ENCODE peak calls at places on chromosome 15, in seven cellular contexts. T, A, P, L, H, Y and O are unnamed samples.
A peak's percentile ranks its signal among the peaks of the same experiment; 100 is the strongest.

GRCh38 chr15:80036067-80036466 is 23.4 kb upstream of the ZFAND6 start:
- DNase-seq in Y (no peak), A (no peak), L (no peak), H (no peak), T (no peak), P (no peak), O (no peak)

GRCh38 chr15:87748483-87748882 is 508.1 kb downstream of the NTRK3 start:
- DNase-seq in Y (no peak), L (no peak), T (no peak), H (no peak), P (no peak), A (no peak), O (no peak)

GRCh38 chr15:55789066-55789660 is 46.2 kb upstream of the PRTG start:
- DNase-seq in H (peak; percentile 12), Y (no peak), L (peak; percentile 20), T (peak; percentile 73), A (no peak), P (peak; percentile 52), O (peak; percentile 35)

GRCh38 chr15:87871130-87871737 is 385.3 kb downstream of the NTRK3 start:
- DNase-seq in H (no peak), T (no peak), Y (no peak), A (peak; percentile 66), P (no peak), L (no peak), O (no peak)

GRCh38 chr15:48641416-48641815 is 4.1 kb downstream of the FBN1 start:
- DNase-seq in P (no peak), L (no peak), A (no peak), T (no peak), H (no peak), Y (peak; percentile 75), O (no peak)

GRCh38 chr15:70291295-70291694 is 193.6 kb upstream of the TLE3 start:
- DNase-seq in Y (no peak), P (no peak), L (no peak), T (no peak), H (no peak), A (peak; percentile 5), O (no peak)

GRCh38 chr15:62758126-62758951 is 284.2 kb upstream of the TPM1 start:
- DNase-seq in P (no peak), H (no peak), T (no peak), L (no peak), Y (peak; percentile 90), A (peak; percentile 90), O (no peak)

GRCh38 chr15:74442604-74443003 is 8.8 kb upstream of the SEMA7A start:
- DNase-seq in Y (no peak), A (no peak), L (no peak), T (no peak), H (no peak), P (no peak), O (no peak)

GRCh38 chr15:50315814-50316630 is 39.0 kb downstream of the GABPB1 start:
- DNase-seq in H (no peak), A (peak; percentile 25), P (peak; percentile 43), Y (peak; percentile 76), L (no peak), T (no peak), O (peak; percentile 30)

GRCh38 chr15:90860942-90861675 is 7.3 kb upstream of the FURIN start:
- DNase-seq in Y (no peak), L (no peak), A (no peak), T (no peak), P (no peak), H (no peak), O (no peak)

GRCh38 chr15:62350744-62351143 is 185.7 kb upstream of the C2CD4B start:
- DNase-seq in L (no peak), T (no peak), P (no peak), Y (no peak), H (no peak), A (no peak), O (no peak)

GRCh38 chr15:75884041-75884440 is 19.6 kb upstream of the FBXO22 start:
- DNase-seq in Y (peak; percentile 55), T (no peak), A (no peak), P (no peak), L (no peak), H (no peak), O (no peak)